ENCODE peak calls at places on chromosomes 13 and 19, in ten cellular contexts. F is ascending aorta; B is stimulated activated CD4-positive, alpha-beta T cell treated with anti-CD3 and anti-CD28 coated beads, Interleukin-1b, Interleukin-23, amount 100 ng/mL, for 24 hours; L is activated B cell treated with CpG ODN at 0.5 μM for 24 hours; P is endothelial cell; D is neural progenitor cell; Q is fibroblast of pulmonary artery; Z is GM10248; K is heart left ventricle; S is AG08395. I is an unnamed sample.

GRCh38 chr13:99002191-99002710 is 24.4 kb upstream of the DOCK9 start:
- DNase-seq in P (no peak), F (no peak), B (no peak), K (no peak), S (no peak), Q (no peak), Z (no peak), L (no peak), D (no peak), I (no peak)

GRCh38 chr13:59445812-59446211 is 717.9 kb downstream of the DIAPH3 start:
- DNase-seq in S (no peak), D (no peak), F (no peak), Q (no peak), Z (no peak), K (no peak), B (no peak), P (no peak), L (no peak), I (no peak)

GRCh38 chr19:4913996-4914735 is 4.9 kb downstream of the UHRF1 start:
- DNase-seq in S (no peak), F (no peak), Z (no peak), Q (no peak), B (no peak), L (no peak), K (no peak), D (no peak), P (no peak), I (peak; percentile 20)

GRCh38 chr13:50017819-50018218 is 2.6 kb downstream of the KCNRG start:
- DNase-seq in B (no peak), F (no peak), D (no peak), K (no peak), Z (no peak), L (no peak), S (no peak), P (no peak), Q (no peak), I (no peak)

GRCh38 chr13:96297360-96297759 is 207.5 kb downstream of the HS6ST3 start:
- DNase-seq in Q (no peak), P (no peak), S (no peak), F (no peak), K (no peak), B (no peak), L (no peak), Z (no peak), D (peak; percentile 13), I (no peak)

GRCh38 chr19:53109527-53109926 is 6.3 kb upstream of the ZNF160 start:
- DNase-seq in P (no peak), Z (no peak), F (no peak), D (no peak), K (no peak), B (no peak), L (no peak), S (no peak), Q (no peak), I (no peak)

GRCh38 chr13:60519496-60519895 is 122.5 kb downstream of the TDRD3 start:
- DNase-seq in Q (no peak), L (no peak), B (no peak), F (no peak), S (no peak), K (no peak), Z (no peak), P (no peak), D (no peak), I (no peak)

GRCh38 chr13:59279024-59279423 is 884.7 kb downstream of the DIAPH3 start:
- DNase-seq in B (no peak), Q (no peak), D (no peak), S (no peak), P (no peak), F (no peak), Z (no peak), K (no peak), L (no peak), I (no peak)

GRCh38 chr19:1401138-1401888 is at the start of gene GAMT:
- DNase-seq in F (no peak), D (peak; percentile 76), K (peak; percentile 79), S (peak; percentile 78), P (peak; percentile 55), Z (peak; percentile 88), L (peak; percentile 62), B (peak; percentile 46), Q (peak; percentile 35), I (peak; percentile 66)

GRCh38 chr13:111183959-111184684 is 69.0 kb downstream of the ARHGEF7 start:
- DNase-seq in S (no peak), Z (no peak), F (no peak), Q (no peak), L (no peak), D (no peak), B (no peak), P (no peak), K (no peak), I (no peak)

GRCh38 chr13:52832268-52832667 is 16.2 kb downstream of the PCDH8 start:
- DNase-seq in Z (no peak), D (no peak), P (no peak), S (no peak), Q (no peak), F (no peak), L (no peak), K (no peak), B (no peak), I (no peak)

GRCh38 chr19:39307233-39307821 is 11.1 kb downstream of the IFNL1 start:
- DNase-seq in P (no peak), F (no peak), Q (no peak), L (no peak), S (no peak), K (no peak), Z (no peak), D (peak; percentile 93), B (no peak), I (no peak)

GRCh38 chr13:29897102-29897501 is 46.7 kb upstream of the UBL3 start:
- DNase-seq in D (no peak), S (no peak), K (no peak), F (no peak), Q (no peak), Z (no peak), P (no peak), L (no peak), B (no peak), I (no peak)